ENCODE peak calls at places on chromosomes 12 and 14, in five cellular contexts. One of them, this sample, is unnamed.
A peak's percentile ranks its signal among the peaks of the same experiment; 100 is the strongest.

GRCh38 chr12:49705479-49706267 is 1.5 kb downstream of the FMNL3 start:
- DNase-seq in NT2/D1: no peak
- DNase-seq in HAP-1: peak; percentile 10
- DNase-seq in coronary artery: no peak
- DNase-seq in small intestine: no peak
- DNase-seq in this sample: peak; percentile 81

GRCh38 chr12:117559978-117560377 is 198.6 kb upstream of the NOS1 start:
- DNase-seq in NT2/D1: no peak
- DNase-seq in coronary artery: peak; percentile 9
- DNase-seq in small intestine: no peak
- DNase-seq in HAP-1: no peak
- DNase-seq in this sample: no peak

GRCh38 chr12:123267335-123267920 is 4.2 kb downstream of the CDK2AP1 start:
- DNase-seq in HAP-1: no peak
- DNase-seq in coronary artery: no peak
- DNase-seq in NT2/D1: no peak
- DNase-seq in small intestine: no peak
- DNase-seq in this sample: no peak

GRCh38 chr12:75908961-75909699 is 122.4 kb downstream of the PHLDA1 start:
- DNase-seq in HAP-1: no peak
- DNase-seq in NT2/D1: no peak
- DNase-seq in coronary artery: no peak
- DNase-seq in small intestine: peak; percentile 9
- DNase-seq in this sample: peak; percentile 95

GRCh38 chr12:5588231-5588995 is 156.5 kb downstream of the NTF3 start:
- DNase-seq in NT2/D1: no peak
- DNase-seq in coronary artery: no peak
- DNase-seq in HAP-1: no peak
- DNase-seq in small intestine: no peak
- DNase-seq in this sample: no peak

GRCh38 chr14:21226467-21226866 is 42.8 kb downstream of the HNRNPC start:
- DNase-seq in HAP-1: no peak
- DNase-seq in NT2/D1: no peak
- DNase-seq in small intestine: no peak
- DNase-seq in coronary artery: no peak
- DNase-seq in this sample: no peak

GRCh38 chr12:2402180-2402579 is 349.4 kb downstream of the CACNA1C start:
- DNase-seq in HAP-1: no peak
- DNase-seq in small intestine: peak; percentile 58
- DNase-seq in coronary artery: no peak
- DNase-seq in NT2/D1: no peak
- DNase-seq in this sample: no peak

GRCh38 chr14:91607322-91608047 is 97.4 kb upstream of the PPP4R3A start:
- DNase-seq in NT2/D1: no peak
- DNase-seq in small intestine: no peak
- DNase-seq in HAP-1: no peak
- DNase-seq in coronary artery: no peak
- DNase-seq in this sample: no peak

GRCh38 chr12:104909761-104910160 is 48.3 kb downstream of the SLC41A2 start:
- DNase-seq in NT2/D1: no peak
- DNase-seq in coronary artery: no peak
- DNase-seq in HAP-1: no peak
- DNase-seq in small intestine: no peak
- DNase-seq in this sample: peak; percentile 38

GRCh38 chr12:6285532-6286306 is 24.8 kb upstream of the PLEKHG6 start:
- DNase-seq in small intestine: no peak
- DNase-seq in NT2/D1: no peak
- DNase-seq in coronary artery: no peak
- DNase-seq in HAP-1: no peak
- DNase-seq in this sample: peak; percentile 75

GRCh38 chr12:24997496-24997895 is 48.6 kb upstream of the BCAT1 start:
- DNase-seq in coronary artery: no peak
- DNase-seq in small intestine: no peak
- DNase-seq in NT2/D1: no peak
- DNase-seq in HAP-1: no peak
- DNase-seq in this sample: no peak

GRCh38 chr12:108854453-108855283 is 2.7 kb downstream of the SSH1 start:
- DNase-seq in coronary artery: peak; percentile 86
- DNase-seq in HAP-1: no peak
- DNase-seq in small intestine: no peak
- DNase-seq in NT2/D1: no peak
- DNase-seq in this sample: peak; percentile 99

GRCh38 chr12:72432037-72432604 is 160.0 kb downstream of the TRHDE start:
- DNase-seq in NT2/D1: no peak
- DNase-seq in HAP-1: no peak
- DNase-seq in coronary artery: no peak
- DNase-seq in small intestine: peak; percentile 94
- DNase-seq in this sample: no peak

GRCh38 chr12:70520847-70521246 is 116.4 kb downstream of the PTPRB start:
- DNase-seq in HAP-1: no peak
- DNase-seq in coronary artery: no peak
- DNase-seq in small intestine: no peak
- DNase-seq in NT2/D1: no peak
- DNase-seq in this sample: no peak

GRCh38 chr12:124292385-124292784 is 2.5 kb upstream of the RFLNA start:
- DNase-seq in coronary artery: no peak
- DNase-seq in HAP-1: no peak
- DNase-seq in NT2/D1: no peak
- DNase-seq in small intestine: no peak
- DNase-seq in this sample: no peak

GRCh38 chr12:109124878-109125648 is 8.7 kb downstream of the ACACB start:
- DNase-seq in HAP-1: no peak
- DNase-seq in small intestine: no peak
- DNase-seq in coronary artery: no peak
- DNase-seq in NT2/D1: no peak
- DNase-seq in this sample: no peak

GRCh38 chr12:774051-774614 is 21.8 kb downstream of the WNK1 start:
- DNase-seq in small intestine: no peak
- DNase-seq in coronary artery: no peak
- DNase-seq in NT2/D1: no peak
- DNase-seq in HAP-1: no peak
- DNase-seq in this sample: no peak

GRCh38 chr14:35215110-35215872 is 76.9 kb upstream of the PSMA6 start:
- DNase-seq in HAP-1: no peak
- DNase-seq in NT2/D1: peak; percentile 2
- DNase-seq in coronary artery: no peak
- DNase-seq in small intestine: peak; percentile 40
- DNase-seq in this sample: peak; percentile 81

GRCh38 chr12:77760271-77761025 is 70.2 kb upstream of the NAV3 start:
- DNase-seq in NT2/D1: no peak
- DNase-seq in HAP-1: peak; percentile 45
- DNase-seq in coronary artery: no peak
- DNase-seq in small intestine: no peak
- DNase-seq in this sample: no peak

GRCh38 chr14:64772394-64772950 is 68.2 kb downstream of the PLEKHG3 start:
- DNase-seq in small intestine: no peak
- DNase-seq in coronary artery: no peak
- DNase-seq in HAP-1: no peak
- DNase-seq in NT2/D1: no peak
- DNase-seq in this sample: no peak

GRCh38 chr14:21039585-21040369 is 2.4 kb upstream of the RNASE7 start:
- DNase-seq in NT2/D1: no peak
- DNase-seq in coronary artery: no peak
- DNase-seq in HAP-1: peak; percentile 50
- DNase-seq in small intestine: peak; percentile 68
- DNase-seq in this sample: peak; percentile 73

GRCh38 chr12:19965196-19966038 is 402.9 kb upstream of the PDE3A start:
- DNase-seq in NT2/D1: no peak
- DNase-seq in small intestine: no peak
- DNase-seq in HAP-1: no peak
- DNase-seq in coronary artery: no peak
- DNase-seq in this sample: no peak

GRCh38 chr12:47837190-47838171 is 17.8 kb upstream of the HDAC7 start:
- DNase-seq in NT2/D1: no peak
- DNase-seq in coronary artery: peak; percentile 80
- DNase-seq in HAP-1: peak; percentile 74
- DNase-seq in small intestine: peak; percentile 78
- DNase-seq in this sample: peak; percentile 83

GRCh38 chr14:94411638-94412037 is 23.2 kb upstream of the SERPINA1 start:
- DNase-seq in coronary artery: no peak
- DNase-seq in NT2/D1: no peak
- DNase-seq in small intestine: peak; percentile 41
- DNase-seq in HAP-1: no peak
- DNase-seq in this sample: no peak

GRCh38 chr14:33617154-33617553 is 333.7 kb downstream of the EGLN3 start:
- DNase-seq in HAP-1: no peak
- DNase-seq in small intestine: no peak
- DNase-seq in coronary artery: no peak
- DNase-seq in NT2/D1: no peak
- DNase-seq in this sample: peak; percentile 88

GRCh38 chr14:71497645-71498086 is 434.6 kb upstream of the RGS6 start:
- DNase-seq in HAP-1: no peak
- DNase-seq in coronary artery: no peak
- DNase-seq in small intestine: no peak
- DNase-seq in NT2/D1: no peak
- DNase-seq in this sample: peak; percentile 76

DNA sequence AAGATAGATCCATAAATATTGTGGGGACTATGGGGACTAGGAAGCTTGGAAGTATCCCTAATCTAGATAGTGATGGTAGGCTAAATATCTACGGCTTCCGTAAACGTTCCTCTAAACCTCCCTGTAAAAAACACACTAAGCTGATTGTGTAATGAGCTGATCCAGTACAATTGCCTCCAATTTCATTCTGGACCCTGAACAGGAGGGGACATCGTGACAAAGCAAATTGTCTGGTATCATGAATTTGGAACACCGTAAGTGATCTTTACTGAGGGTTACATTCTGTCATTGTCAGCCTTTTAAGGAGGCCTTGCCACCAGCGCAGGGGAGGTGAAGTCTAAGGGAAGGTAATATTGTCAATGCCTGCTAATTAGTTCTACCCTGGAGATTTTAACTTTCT is 514 bp upstream of the MGST1 start:
- DNase-seq in NT2/D1: no peak
- DNase-seq in small intestine: peak; percentile 56
- DNase-seq in coronary artery: no peak
- DNase-seq in HAP-1: no peak
- DNase-seq in this sample: no peak
- H3K4me3 ChIP-seq in NT2/D1: peak overlapping the region; percentile 76
- H3K4me3 ChIP-seq in small intestine: no peak overlapping the region
- H3K4me3 ChIP-seq in coronary artery: peak overlapping the region; percentile 70
- H3K4me3 ChIP-seq in HAP-1: peak overlapping the region; percentile 64
- H3K4me3 ChIP-seq in this sample: peak overlapping the region; percentile 72

DNA sequence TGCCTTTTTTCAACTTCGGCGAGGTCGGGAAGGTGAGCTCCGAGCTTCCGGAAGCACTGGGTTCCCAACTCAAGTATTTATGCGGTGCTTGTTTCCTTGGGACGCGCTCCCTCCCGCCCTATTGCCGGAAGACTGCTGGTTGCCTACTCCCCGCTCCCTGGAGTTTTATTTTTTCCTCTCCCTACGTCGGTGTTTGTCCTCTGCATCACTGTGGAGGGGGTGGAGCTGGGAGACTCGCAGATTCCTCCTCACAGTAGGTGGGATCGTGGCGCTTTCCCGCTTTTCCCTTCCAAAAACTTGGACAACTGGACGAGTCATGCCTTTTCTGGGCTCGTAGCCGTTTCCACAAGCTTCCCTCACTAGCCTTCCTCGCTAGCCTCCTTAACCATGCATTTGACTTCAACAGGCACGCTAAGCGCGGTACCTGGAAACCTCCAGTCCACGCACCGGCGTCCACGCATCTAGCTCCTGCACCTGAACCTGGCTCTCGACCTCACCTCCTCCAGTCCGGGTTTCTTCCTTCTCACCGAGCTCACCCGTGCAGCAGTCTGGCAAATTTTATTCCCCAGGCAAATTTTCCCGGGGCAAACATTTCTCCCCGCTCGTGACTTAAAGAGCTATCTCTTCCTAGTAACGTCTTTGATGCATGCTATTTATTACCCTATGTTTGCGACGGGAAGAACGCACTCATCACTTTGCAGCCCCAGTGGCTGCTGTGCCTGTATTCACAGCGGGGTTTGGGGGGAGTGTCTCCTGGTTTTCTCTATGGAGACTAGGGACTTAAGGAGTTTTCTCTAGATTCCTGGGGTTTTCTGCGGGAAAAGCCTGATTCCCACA is at the start of gene AVPR1A:
- DNase-seq in HAP-1: peak; percentile 23
- DNase-seq in small intestine: peak; percentile 7
- DNase-seq in coronary artery: no peak
- DNase-seq in NT2/D1: peak; percentile 18
- DNase-seq in this sample: no peak
- H3K4me3 ChIP-seq in HAP-1: peak within 1 kb of the TSS; percentile 20
- H3K4me3 ChIP-seq in small intestine: no peak within 1 kb of the TSS
- H3K4me3 ChIP-seq in coronary artery: peak within 1 kb of the TSS; percentile 69
- H3K4me3 ChIP-seq in NT2/D1: peak within 1 kb of the TSS; percentile 60
- H3K4me3 ChIP-seq in this sample: no peak within 1 kb of the TSS

DNA sequence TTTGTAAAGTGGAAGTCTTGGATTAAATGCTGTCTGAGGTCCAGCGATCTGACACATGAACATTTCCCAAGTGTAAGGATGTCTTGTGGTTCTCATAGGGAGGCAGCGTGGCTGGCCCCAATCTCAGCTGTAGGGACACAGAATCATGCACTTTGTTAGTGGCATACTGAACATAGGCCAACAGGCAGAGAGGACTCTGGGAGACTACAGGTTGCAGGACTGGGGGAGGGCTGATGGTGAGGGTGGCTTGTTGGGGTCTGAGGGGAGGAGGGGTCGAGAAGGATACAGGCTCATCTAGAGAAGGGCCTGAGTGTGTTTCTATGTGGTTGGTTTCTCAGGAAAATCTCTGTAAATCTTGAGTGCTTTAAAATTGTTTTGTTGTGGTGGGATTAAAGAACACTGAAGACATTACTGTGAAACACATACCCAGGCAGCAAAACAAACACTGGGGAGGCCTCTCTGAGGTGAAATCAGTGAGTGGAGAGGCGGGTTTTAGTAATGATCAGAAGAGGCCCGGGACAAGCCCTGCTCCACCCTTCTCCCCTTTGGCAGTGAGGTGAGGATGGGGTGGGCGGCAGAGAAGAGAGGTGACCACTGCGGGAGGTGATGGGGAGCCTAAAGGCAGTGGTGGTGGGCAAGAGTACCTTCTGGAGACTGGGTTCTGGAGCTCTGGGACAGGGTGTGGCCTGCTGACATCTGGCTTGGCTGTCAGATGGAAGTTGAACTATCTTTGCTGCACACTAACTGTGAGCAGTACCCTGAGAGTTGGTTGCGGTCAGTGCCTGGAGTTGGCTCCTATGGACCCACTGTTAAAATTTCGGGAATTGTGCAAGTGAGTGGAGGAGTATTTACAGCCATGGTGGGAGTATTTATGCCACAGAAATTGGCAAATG is 3.3 kb downstream of the NYNRIN start:
- DNase-seq in small intestine: no peak
- DNase-seq in coronary artery: no peak
- DNase-seq in NT2/D1: no peak
- DNase-seq in HAP-1: no peak
- DNase-seq in this sample: no peak
- H3K4me3 ChIP-seq in small intestine: no peak overlapping the region
- H3K4me3 ChIP-seq in coronary artery: no peak overlapping the region
- H3K4me3 ChIP-seq in NT2/D1: no peak overlapping the region
- H3K4me3 ChIP-seq in HAP-1: no peak overlapping the region
- H3K4me3 ChIP-seq in this sample: no peak overlapping the region

DNA sequence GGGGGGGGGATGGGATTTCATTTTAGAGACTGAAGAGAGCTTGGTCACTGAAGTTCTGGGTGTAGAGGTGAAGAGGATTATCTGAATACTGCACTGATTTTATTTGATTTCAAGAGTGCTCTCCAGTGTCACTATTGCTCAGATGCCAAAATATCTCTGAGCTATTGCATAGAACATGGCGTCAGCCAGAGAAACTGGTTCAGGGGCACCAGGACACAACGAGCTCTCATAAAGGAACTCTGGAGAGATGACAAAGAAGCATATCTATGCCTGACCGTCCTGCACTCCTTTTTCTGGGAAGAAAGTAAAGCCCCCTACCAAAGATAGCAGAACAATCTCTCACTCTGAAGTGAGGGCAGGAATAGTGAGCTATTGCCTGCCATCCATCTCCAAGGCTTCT is 2.0 kb downstream of the SLC7A8 start:
- DNase-seq in HAP-1: no peak
- DNase-seq in small intestine: no peak
- DNase-seq in NT2/D1: no peak
- DNase-seq in coronary artery: no peak
- DNase-seq in this sample: no peak
- H3K4me3 ChIP-seq in HAP-1: no peak overlapping the region
- H3K4me3 ChIP-seq in small intestine: no peak overlapping the region
- H3K4me3 ChIP-seq in NT2/D1: peak overlapping the region; percentile 61
- H3K4me3 ChIP-seq in coronary artery: peak overlapping the region; percentile 72
- H3K4me3 ChIP-seq in this sample: no peak overlapping the region